ENCODE peak calls at places on chromosomes 6 and 20, in seven cellular contexts. O, G, L, M, A, P and Y are unnamed samples.

GRCh38 chr20:37519508-37520416 is 1.3 kb upstream of the NNAT start:
- DNase-seq in O (no peak), G (peak), L (no peak), M (no peak), A (peak), P (no peak), Y (no peak)

GRCh38 chr6:13916230-13916944 is 8.4 kb upstream of the RNF182 start:
- DNase-seq in O (no peak), G (no peak), L (no peak), M (no peak), A (no peak), P (no peak), Y (no peak)

GRCh38 chr20:57264151-57264792 is 2.2 kb downstream of the BMP7 start:
- DNase-seq in O (no peak), G (no peak), L (peak), M (no peak), A (peak), P (no peak), Y (no peak)

GRCh38 chr6:7909323-7910276 is 988 bp downstream of the TXNDC5 start:
- DNase-seq in O (no peak), G (peak), L (peak), M (no peak), A (peak), P (no peak), Y (peak)

GRCh38 chr20:50977066-50978045 is 18.7 kb downstream of the MOCS3 start:
- DNase-seq in O (no peak), G (no peak), L (no peak), M (no peak), A (no peak), P (no peak), Y (no peak)

GRCh38 chr6:17490724-17491123 is 97.3 kb downstream of the CAP2 start:
- DNase-seq in O (no peak), G (no peak), L (no peak), M (no peak), A (no peak), P (no peak), Y (no peak)

GRCh38 chr6:42418739-42419138 is 33.0 kb downstream of the TRERF1 start:
- DNase-seq in O (no peak), G (no peak), L (no peak), M (no peak), A (no peak), P (no peak), Y (no peak)

GRCh38 chr20:2663887-2664719 is at the start of gene IDH3B:
- DNase-seq in O (peak), G (peak), L (peak), M (peak), A (peak), P (peak), Y (peak)

GRCh38 chr20:56933331-56933698 is 304.2 kb downstream of the TFAP2C start:
- DNase-seq in O (no peak), G (no peak), L (no peak), M (no peak), A (no peak), P (no peak), Y (no peak)

GRCh38 chr20:3218307-3218988 is 9.2 kb downstream of the ITPA start:
- DNase-seq in O (no peak), G (peak), L (peak), M (peak), A (peak), P (peak), Y (peak)

GRCh38 chr20:4999788-5000187 is 1.5 kb downstream of the SLC23A2 start:
- DNase-seq in O (no peak), G (no peak), L (no peak), M (no peak), A (no peak), P (no peak), Y (no peak)

GRCh38 chr6:106509420-106510089 is 119.7 kb downstream of the RTN4IP1 start:
- DNase-seq in O (no peak), G (no peak), L (no peak), M (no peak), A (peak), P (no peak), Y (no peak)

GRCh38 chr6:130907687-130908086 is 80.5 kb downstream of the SMLR1 start:
- DNase-seq in O (no peak), G (no peak), L (no peak), M (no peak), A (no peak), P (no peak), Y (no peak)

GRCh38 chr6:102841055-102841454 is 1447.5 kb downstream of the GRIK2 start:
- DNase-seq in O (no peak), G (no peak), L (no peak), M (no peak), A (no peak), P (no peak), Y (no peak)

GRCh38 chr6:128725271-128726233 is 157.4 kb upstream of the LAMA2 start:
- DNase-seq in O (no peak), G (no peak), L (no peak), M (no peak), A (no peak), P (no peak), Y (no peak)